ENCODE peak calls at places on chromosomes 5 and 9, in nine cellular contexts. Z is stimulated activated CD4-positive, alpha-beta T cell treated with anti-CD3 and anti-CD28 coated beads, Interleukin-4, amount 100 ng/mL, for 1 hour; U is CD4-positive, alpha-beta T cell; G is activated naive CD4-positive, alpha-beta T cell treated with Interleukin-2 at 50 U/mL for 16 hours; Q is SW 1271; L is GM12865; T is HEK293T; A is body of pancreas; M is T-helper 1 cell. J is an unnamed sample.

GRCh38 chr5:69285448-69286116 is 47.0 kb downstream of the CCDC125 start:
- DNase-seq in Z (no peak), U (no peak), G (no peak), Q (no peak), L (no peak), T (peak), A (no peak), M (no peak), J (no peak)

GRCh38 chr9:36930941-36931340 is 103.1 kb downstream of the PAX5 start:
- DNase-seq in Z (no peak), U (no peak), G (no peak), Q (no peak), L (no peak), T (no peak), A (no peak), M (no peak), J (peak)

GRCh38 chr9:35984021-35984420 is 26.1 kb upstream of the OR2S2 start:
- DNase-seq in Z (no peak), U (no peak), G (no peak), Q (no peak), L (no peak), T (no peak), A (no peak), M (no peak), J (no peak)

GRCh38 chr5:157303667-157304327 is 37.9 kb downstream of the CYFIP2 start:
- DNase-seq in Z (peak), U (peak), G (peak), Q (no peak), L (no peak), T (peak), A (peak), M (no peak), J (no peak)

GRCh38 chr5:55176176-55176818 is 3.3 kb upstream of the CDC20B start:
- DNase-seq in Z (peak), U (peak), G (peak), Q (no peak), L (no peak), T (peak), A (peak), M (no peak), J (peak)

GRCh38 chr5:93189707-93190120 is 391.3 kb downstream of the NR2F1-AS1 start:
- DNase-seq in Z (no peak), U (no peak), G (no peak), Q (peak), L (no peak), T (no peak), A (no peak), M (no peak), J (no peak)

GRCh38 chr9:124218438-124219289 is 39.1 kb upstream of the NEK6 start:
- DNase-seq in Z (no peak), U (no peak), G (peak), Q (peak), L (peak), T (no peak), A (peak), M (no peak), J (peak)

GRCh38 chr9:87327567-87328125 is 170.0 kb upstream of the DAPK1 start:
- DNase-seq in Z (no peak), U (no peak), G (no peak), Q (no peak), L (no peak), T (no peak), A (no peak), M (no peak), J (no peak)

GRCh38 chr9:132141948-132142594 is 19.8 kb upstream of the NTNG2 start:
- DNase-seq in Z (no peak), U (no peak), G (no peak), Q (no peak), L (no peak), T (no peak), A (no peak), M (no peak), J (no peak)

GRCh38 chr5:139982157-139982974 is 60.7 kb downstream of the NRG2 start:
- DNase-seq in Z (no peak), U (no peak), G (no peak), Q (no peak), L (no peak), T (peak), A (peak), M (no peak), J (peak)

GRCh38 chr9:114165407-114166102 is 10.2 kb downstream of the COL27A1 start:
- DNase-seq in Z (no peak), U (no peak), G (no peak), Q (no peak), L (no peak), T (no peak), A (no peak), M (no peak), J (no peak)

GRCh38 chr5:81400375-81400774 is 6.4 kb upstream of the ACOT12 start:
- DNase-seq in Z (no peak), U (no peak), G (no peak), Q (no peak), L (no peak), T (no peak), A (no peak), M (no peak), J (no peak)

GRCh38 chr9:94967481-94967880 is 241.0 kb downstream of the AOPEP start:
- DNase-seq in Z (no peak), U (no peak), G (no peak), Q (no peak), L (no peak), T (no peak), A (peak), M (no peak), J (no peak)

GRCh38 chr5:83321656-83322055 is 149.9 kb upstream of the VCAN start:
- DNase-seq in Z (no peak), U (no peak), G (no peak), Q (no peak), L (no peak), T (no peak), A (no peak), M (no peak), J (no peak)

GRCh38 chr9:94005272-94005901 is 50.2 kb upstream of the BARX1 start:
- DNase-seq in Z (no peak), U (no peak), G (no peak), Q (no peak), L (no peak), T (no peak), A (no peak), M (no peak), J (peak)

GRCh38 chr5:142079243-142079642 is 29.3 kb upstream of the NDFIP1 start:
- DNase-seq in Z (no peak), U (no peak), G (no peak), Q (no peak), L (no peak), T (no peak), A (no peak), M (no peak), J (no peak)

J was measured in stomach.